ENCODE peak calls at places on chromosomes 3 and 15, in six cellular contexts. D, M, P, F, O and V are unnamed samples.

GRCh38 chr15:47987908-47988532 is 132.8 kb upstream of the SLC24A5 start:
- DNase-seq in M (no peak), F (no peak), D (peak; percentile 66), O (peak; percentile 85), P (no peak), V (peak; percentile 25)

GRCh38 chr3:188061133-188061532 is 92.8 kb upstream of the LPP start:
- DNase-seq in P (no peak), D (peak; percentile 59), O (peak; percentile 89), M (peak; percentile 42), F (no peak), V (peak; percentile 46)

GRCh38 chr3:52722491-52722890 is 16.6 kb downstream of the SPCS1 start:
- DNase-seq in F (no peak), O (no peak), P (no peak), D (no peak), M (no peak), V (no peak)

GRCh38 chr15:100818927-100819326 is 60.7 kb upstream of the ALDH1A3 start:
- DNase-seq in O (no peak), D (peak; percentile 61), M (no peak), F (no peak), P (no peak), V (no peak)

GRCh38 chr3:160400048-160400630 is 689 bp downstream of the SMC4 start:
- DNase-seq in D (peak; percentile 59), P (peak; percentile 65), O (peak; percentile 70), M (peak; percentile 41), F (peak; percentile 61), V (peak; percentile 50)

GRCh38 chr3:159996959-159997358 is 8.3 kb downstream of the IL12A start:
- DNase-seq in M (no peak), P (no peak), D (no peak), F (no peak), O (no peak), V (no peak)

GRCh38 chr3:150627557-150627956 is 24.4 kb downstream of the SELENOT start:
- DNase-seq in M (peak; percentile 31), D (no peak), O (no peak), F (no peak), P (no peak), V (no peak)

GRCh38 chr3:184110316-184110725 is 13.5 kb downstream of the HTR3E start:
- DNase-seq in F (no peak), P (no peak), M (peak; percentile 78), O (no peak), D (peak; percentile 11), V (peak; percentile 87)

GRCh38 chr3:172647823-172648222 is 63.0 kb downstream of the NCEH1 start:
- DNase-seq in D (no peak), M (no peak), P (no peak), F (no peak), O (no peak), V (no peak)

GRCh38 chr15:25058080-25058785 is 103.4 kb downstream of the SNRPN start:
- DNase-seq in D (no peak), O (no peak), F (peak; percentile 29), P (no peak), M (no peak), V (no peak)

GRCh38 chr3:160006282-160007163 is 17.9 kb downstream of the IL12A start:
- DNase-seq in F (no peak), P (no peak), M (peak; percentile 53), D (peak; percentile 73), O (peak; percentile 76), V (no peak)

GRCh38 chr15:91522609-91523332 is 330.7 kb upstream of the SLCO3A1 start:
- DNase-seq in M (no peak), P (no peak), O (no peak), D (peak; percentile 74), F (no peak), V (no peak)

GRCh38 chr3:187183210-187183862 is 13.9 kb upstream of the RTP1 start:
- DNase-seq in P (no peak), F (no peak), D (peak; percentile 94), O (peak; percentile 86), M (peak; percentile 89), V (peak; percentile 11)

GRCh38 chr3:65975031-65975430 is 63.7 kb downstream of the MAGI1 start:
- DNase-seq in O (no peak), P (no peak), M (no peak), F (no peak), D (peak; percentile 68), V (no peak)

GRCh38 chr3:63968612-63969350 is 54.5 kb downstream of the PSMD6 start:
- DNase-seq in F (no peak), O (no peak), M (no peak), D (peak; percentile 36), P (no peak), V (no peak)
- H3K4me3 ChIP-seq in F (peak overlapping the region; percentile 2), O (no peak overlapping the region), M (no peak overlapping the region), D (no peak overlapping the region), P (peak overlapping the region; percentile 42), V (no peak overlapping the region)

GRCh38 chr3:44184319-44184953 is 57.2 kb upstream of the TOPAZ1 start:
- DNase-seq in D (no peak), O (no peak), P (no peak), M (no peak), F (no peak), V (no peak)
- H3K4me3 ChIP-seq in D (no peak overlapping the region), O (no peak overlapping the region), P (peak overlapping the region; percentile 51), M (no peak overlapping the region), F (no peak overlapping the region), V (no peak overlapping the region)

DNA sequence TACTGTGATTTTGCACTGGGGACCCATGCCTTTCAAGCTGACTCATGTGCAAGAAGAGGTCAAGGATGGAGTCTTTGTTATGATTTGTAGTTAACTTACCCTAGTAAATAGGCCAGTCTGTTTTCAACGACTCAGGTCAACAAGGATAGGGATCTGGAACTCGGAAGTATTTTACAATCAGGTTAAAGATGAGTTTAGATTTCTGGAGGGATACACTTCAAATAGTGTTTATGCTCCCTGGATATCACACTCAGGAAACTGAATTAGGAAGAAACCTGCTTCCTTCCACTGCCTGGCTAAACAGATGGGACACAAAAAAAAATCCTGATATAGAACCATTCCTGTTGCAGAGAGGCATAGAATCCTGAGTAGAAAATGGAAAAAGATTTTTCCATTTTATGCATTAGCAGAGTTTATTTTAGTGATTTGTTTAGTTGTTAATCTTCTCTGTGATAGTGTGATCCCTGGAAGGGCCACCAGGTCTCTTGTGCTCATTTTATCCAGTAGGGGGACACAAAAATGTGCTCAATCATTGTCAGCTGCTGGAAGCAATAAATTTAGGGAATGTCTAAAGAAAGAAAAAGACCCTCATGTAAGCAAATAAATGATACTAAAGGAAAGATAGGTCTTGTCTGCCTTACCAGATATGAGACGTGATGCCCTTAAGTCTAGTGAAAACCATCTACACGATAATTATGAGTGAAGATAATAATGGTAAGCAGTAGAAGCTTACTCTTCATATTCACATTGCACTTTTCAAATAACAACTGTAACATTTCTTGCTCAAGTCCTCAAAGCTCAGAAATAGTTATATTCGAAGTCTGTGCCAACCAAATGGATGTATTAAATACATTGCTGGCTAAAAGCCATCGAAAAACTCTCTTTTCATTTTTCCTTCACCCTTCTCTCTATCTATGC is 452.1 kb upstream of the KCNMB2 start:
- DNase-seq in D (no peak), O (no peak), P (no peak), M (no peak), F (no peak), V (peak; percentile 18)
- H3K4me3 ChIP-seq in D (no peak overlapping the region), O (no peak overlapping the region), P (peak overlapping the region; percentile 35), M (no peak overlapping the region), F (no peak overlapping the region), V (no peak overlapping the region)

DNA sequence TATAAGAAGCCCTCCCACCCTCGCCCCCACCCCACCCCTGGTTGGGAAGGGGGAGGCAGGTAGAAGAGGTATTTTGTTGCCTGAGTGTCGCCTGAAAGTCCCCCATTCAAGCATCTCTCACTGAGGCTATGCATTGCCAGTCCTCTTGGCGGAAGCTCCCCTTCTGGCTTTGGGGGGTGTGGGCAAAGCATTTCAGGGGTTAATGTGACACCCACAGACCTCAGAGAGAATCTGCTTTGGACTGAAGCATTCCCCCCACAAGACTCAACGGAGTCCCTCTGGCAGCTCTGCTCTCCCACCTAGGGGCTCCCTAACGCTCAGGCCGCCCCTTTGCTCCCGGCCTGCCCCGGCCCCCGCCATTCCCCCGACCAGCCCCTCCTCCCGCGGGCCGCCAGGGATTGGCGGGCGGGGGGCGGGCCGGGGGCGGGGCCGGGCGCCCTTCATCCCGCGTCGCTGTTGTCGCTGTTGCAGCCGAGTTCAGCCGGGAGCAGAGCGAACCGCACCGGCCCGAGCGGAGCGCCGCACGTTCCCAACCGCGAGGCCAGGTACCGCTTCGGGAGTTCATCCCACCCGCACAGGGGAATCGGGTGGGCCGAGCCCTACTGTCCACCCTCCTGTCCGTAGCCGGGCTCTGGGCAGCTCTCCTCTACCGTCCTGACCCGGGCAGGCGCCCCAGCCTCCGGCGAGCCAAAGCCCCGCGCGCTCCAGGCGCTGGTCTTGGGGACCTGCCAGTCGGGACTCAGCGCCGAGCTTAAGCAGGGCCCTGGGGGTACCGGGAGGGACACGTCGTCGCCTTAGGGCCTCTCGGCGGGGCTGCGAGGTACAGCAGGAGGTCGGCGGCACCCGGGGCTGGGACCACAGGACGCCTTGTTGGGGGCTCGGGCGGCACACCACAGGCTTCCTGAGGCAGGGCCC is at the start of gene SLC38A3:
- DNase-seq in P (peak; percentile 72), M (no peak), O (no peak), F (peak; percentile 68), D (no peak), V (no peak)
- H3K4me3 ChIP-seq in P (peak within 1 kb of the TSS; percentile 75), M (peak within 1 kb of the TSS; percentile 18), O (no peak within 1 kb of the TSS), F (peak within 1 kb of the TSS; percentile 36), D (no peak within 1 kb of the TSS), V (no peak within 1 kb of the TSS)

GRCh38 chr3:171565671-171566070 is 105.5 kb upstream of the TNIK start:
- DNase-seq in O (no peak), P (no peak), D (peak; percentile 64), F (no peak), M (no peak), V (no peak)

GRCh38 chr3:171565133-171565532 is 104.9 kb upstream of the TNIK start:
- DNase-seq in D (no peak), M (no peak), O (no peak), F (no peak), P (no peak), V (no peak)

GRCh38 chr3:171564723-171565122 is 104.5 kb upstream of the TNIK start:
- DNase-seq in P (no peak), D (no peak), F (no peak), M (no peak), O (no peak), V (no peak)

GRCh38 chr3:171561601-171562323 is 101.6 kb upstream of the TNIK start:
- DNase-seq in M (no peak), O (no peak), P (no peak), D (no peak), F (no peak), V (no peak)

DNA sequence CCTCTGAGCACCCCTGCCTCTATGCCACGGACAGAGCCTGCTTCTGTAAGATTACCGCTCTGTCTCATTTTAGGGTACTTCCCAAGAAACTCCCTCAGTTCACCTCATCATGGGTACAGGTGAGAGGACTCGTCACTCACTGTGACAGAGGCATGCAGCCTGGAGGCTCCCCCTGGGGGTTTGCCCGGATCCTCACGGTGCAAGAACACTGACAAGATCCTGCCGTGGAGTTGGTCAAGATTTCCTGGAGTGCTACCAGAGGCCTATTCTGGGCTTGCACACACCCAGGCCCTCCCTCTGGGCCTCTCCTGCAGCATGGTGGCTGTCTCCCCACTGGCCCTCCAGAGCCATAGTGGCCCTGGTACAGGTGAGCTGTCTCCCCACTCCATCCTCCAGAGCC is 103.1 kb upstream of the TNIK start:
- DNase-seq in P (no peak), D (no peak), M (no peak), O (no peak), F (no peak), V (no peak)
- H3K4me3 ChIP-seq in P (no peak overlapping the region), D (no peak overlapping the region), M (no peak overlapping the region), O (no peak overlapping the region), F (no peak overlapping the region), V (no peak overlapping the region)

GRCh38 chr3:149375164-149375823 is 2.2 kb downstream of the TM4SF1 start:
- DNase-seq in F (no peak), P (no peak), O (no peak), M (no peak), D (no peak), V (no peak)
- H3K4me3 ChIP-seq in F (no peak overlapping the region), P (peak overlapping the region; percentile 63), O (no peak overlapping the region), M (peak overlapping the region; percentile 74), D (no peak overlapping the region), V (peak overlapping the region; percentile 45)